ENCODE peak calls at places on chromosomes 1 and 21, in six cellular contexts. C is OCI-LY7; R is tibial artery; L is Jurkat, Clone E6-1; H is stimulated activated naive CD8-positive, alpha-beta T cell treated with anti-CD3 and anti-CD28 coated beads, Interleukin-15, amount 100 ng/mL, for 72 hours; V is osteocyte. D is an unnamed sample.

GRCh38 chr1:86965827-86966182 is 51.4 kb downstream of the HS2ST1 start:
- DNase-seq in C (no peak), V (no peak), R (no peak), L (no peak), H (no peak), D (no peak)

GRCh38 chr1:98366343-98366742 is 295.2 kb upstream of the SNX7 start:
- DNase-seq in R (no peak), C (no peak), H (no peak), L (no peak), V (no peak), D (no peak)

GRCh38 chr1:37858931-37859506 is 373 bp downstream of the MTF1 start:
- DNase-seq in V (no peak), C (peak), H (peak), L (no peak), R (no peak), D (no peak)

GRCh38 chr1:219710529-219711194 is 97.8 kb upstream of the ZC3H11B start:
- DNase-seq in R (no peak), C (no peak), V (no peak), H (no peak), L (peak), D (no peak)

GRCh38 chr1:113252166-113252565 is 138.1 kb upstream of the MAGI3 start:
- DNase-seq in H (no peak), V (no peak), C (no peak), L (no peak), R (no peak), D (no peak)

GRCh38 chr1:221100196-221100950 is 221.1 kb downstream of the HLX start:
- DNase-seq in H (no peak), C (no peak), V (no peak), L (no peak), R (no peak), D (no peak)

GRCh38 chr1:171310661-171311087 is 3.3 kb upstream of the FMO4 start:
- DNase-seq in L (no peak), C (no peak), R (no peak), V (no peak), H (no peak), D (no peak)

GRCh38 chr1:41958015-41958673 is 39.4 kb upstream of the HIVEP3 start:
- DNase-seq in R (no peak), C (no peak), V (no peak), H (no peak), L (no peak), D (no peak)

GRCh38 chr1:85137660-85138059 is 63.2 kb downstream of the SYDE2 start:
- DNase-seq in H (no peak), V (no peak), C (no peak), R (no peak), L (no peak), D (no peak)

GRCh38 chr1:212218911-212219310 is 66.3 kb upstream of the PPP2R5A start:
- DNase-seq in V (no peak), H (no peak), L (peak), C (peak), R (no peak), D (no peak)

GRCh38 chr1:21919520-21919919 is 17.6 kb downstream of the HSPG2 start:
- DNase-seq in L (no peak), H (no peak), C (no peak), V (no peak), R (no peak), D (no peak)

GRCh38 chr1:85334962-85335361 is 58.5 kb upstream of the BCL10 start:
- DNase-seq in C (no peak), L (peak), V (no peak), R (no peak), H (no peak), D (no peak)

GRCh38 chr21:44285547-44285992 is at the start of gene AIRE:
- DNase-seq in R (no peak), V (no peak), H (no peak), C (no peak), L (no peak), D (no peak)

GRCh38 chr21:32467291-32467690 is 54.8 kb downstream of the EVA1C start:
- DNase-seq in R (peak), V (no peak), L (no peak), C (no peak), H (no peak), D (no peak)

GRCh38 chr1:223811634-223812101 is 34.1 kb downstream of the TP53BP2 start:
- DNase-seq in V (no peak), C (peak), H (no peak), L (no peak), R (no peak), D (no peak)

GRCh38 chr1:168628807-168629206 is 52.4 kb downstream of the XCL1 start:
- DNase-seq in V (no peak), C (no peak), L (no peak), R (no peak), H (no peak), D (no peak)

D was measured in stimulated activated effector memory CD8-positive, alpha-beta T cell treated with anti-CD3 and anti-CD28 coated beads, Interleukin-12 subunit alpha, Interleukin-12 subunit beta, amount 100 ng/mL, for 72 hours.